ENCODE peak calls at places on chromosomes 4 and X, in eight cellular contexts. U, B, V, Q, E, W, R and F are unnamed samples.

GRCh38 chr4:4687935-4688727 is 146.3 kb upstream of the STX18 start:
- DNase-seq in U (no peak), B (no peak), V (no peak), Q (no peak), E (no peak), W (no peak), R (no peak), F (no peak)

GRCh38 chr4:27360651-27361347 is 500.2 kb downstream of the STIM2 start:
- DNase-seq in U (peak), B (no peak), V (no peak), Q (peak), E (peak), W (peak), R (no peak), F (no peak)

GRCh38 chrX:68894513-68895338 is 65.9 kb downstream of the EFNB1 start:
- DNase-seq in U (peak), B (no peak), V (no peak), Q (peak), E (peak), W (peak), R (no peak), F (peak)

GRCh38 chrX:149829751-149830191 is 48.0 kb downstream of the MAGEA9 start:
- DNase-seq in U (peak), B (no peak), V (no peak), Q (peak), E (peak), W (peak), R (peak), F (no peak)

GRCh38 chr4:78691971-78692814 is 84.0 kb upstream of the BMP2K start:
- DNase-seq in U (no peak), B (no peak), V (no peak), Q (no peak), E (peak), W (peak), R (no peak), F (no peak)

GRCh38 chr4:22463179-22463578 is 52.7 kb downstream of the ADGRA3 start:
- DNase-seq in U (no peak), B (no peak), V (peak), Q (no peak), E (no peak), W (no peak), R (no peak), F (no peak)

GRCh38 chr4:3366893-3367775 is 74.3 kb downstream of the RGS12 start:
- DNase-seq in U (no peak), B (peak), V (no peak), Q (peak), E (no peak), W (no peak), R (no peak), F (no peak)

GRCh38 chr4:108833041-108833440 is 70.2 kb upstream of the ETNPPL start:
- DNase-seq in U (no peak), B (no peak), V (no peak), Q (peak), E (no peak), W (no peak), R (no peak), F (no peak)

GRCh38 chr4:5746829-5747745 is 36.1 kb downstream of the EVC start:
- DNase-seq in U (no peak), B (peak), V (no peak), Q (peak), E (peak), W (peak), R (no peak), F (no peak)

GRCh38 chr4:60365176-60365575 is 835.0 kb upstream of the ADGRL3 start:
- DNase-seq in U (no peak), B (no peak), V (no peak), Q (no peak), E (no peak), W (no peak), R (no peak), F (no peak)

GRCh38 chrX:149006235-149006634 is 498.9 kb downstream of the IDS start:
- DNase-seq in U (no peak), B (no peak), V (no peak), Q (no peak), E (no peak), W (no peak), R (no peak), F (no peak)

GRCh38 chr4:99790796-99791617 is 25.6 kb upstream of the DAPP1 start:
- DNase-seq in U (no peak), B (no peak), V (peak), Q (peak), E (peak), W (no peak), R (no peak), F (no peak)

GRCh38 chrX:119667111-119667928 is 25.6 kb downstream of the SEPTIN6 start:
- DNase-seq in U (no peak), B (no peak), V (no peak), Q (no peak), E (no peak), W (no peak), R (no peak), F (no peak)

GRCh38 chr4:55410431-55410830 is 14.7 kb downstream of the TMEM165 start:
- DNase-seq in U (no peak), B (no peak), V (no peak), Q (no peak), E (no peak), W (no peak), R (no peak), F (no peak)

GRCh38 chr4:15444879-15445576 is 17.2 kb downstream of the C1QTNF7 start:
- DNase-seq in U (no peak), B (no peak), V (no peak), Q (no peak), E (no peak), W (no peak), R (no peak), F (no peak)

GRCh38 chr4:25180524-25181131 is 20.4 kb upstream of the SEPSECS start:
- DNase-seq in U (peak), B (no peak), V (peak), Q (peak), E (peak), W (peak), R (peak), F (no peak)

GRCh38 chr4:47498899-47499298 is 13.8 kb downstream of the ATP10D start:
- DNase-seq in U (no peak), B (no peak), V (no peak), Q (no peak), E (no peak), W (no peak), R (no peak), F (no peak)

GRCh38 chr4:47505666-47506065 is 20.6 kb downstream of the ATP10D start:
- DNase-seq in U (no peak), B (no peak), V (no peak), Q (peak), E (no peak), W (peak), R (no peak), F (no peak)

GRCh38 chr4:47494124-47494430 is 9.0 kb downstream of the ATP10D start:
- DNase-seq in U (no peak), B (no peak), V (no peak), Q (no peak), E (no peak), W (no peak), R (no peak), F (no peak)

GRCh38 chr4:47500776-47501175 is 15.7 kb downstream of the ATP10D start:
- DNase-seq in U (no peak), B (no peak), V (no peak), Q (no peak), E (no peak), W (no peak), R (no peak), F (no peak)

DNA sequence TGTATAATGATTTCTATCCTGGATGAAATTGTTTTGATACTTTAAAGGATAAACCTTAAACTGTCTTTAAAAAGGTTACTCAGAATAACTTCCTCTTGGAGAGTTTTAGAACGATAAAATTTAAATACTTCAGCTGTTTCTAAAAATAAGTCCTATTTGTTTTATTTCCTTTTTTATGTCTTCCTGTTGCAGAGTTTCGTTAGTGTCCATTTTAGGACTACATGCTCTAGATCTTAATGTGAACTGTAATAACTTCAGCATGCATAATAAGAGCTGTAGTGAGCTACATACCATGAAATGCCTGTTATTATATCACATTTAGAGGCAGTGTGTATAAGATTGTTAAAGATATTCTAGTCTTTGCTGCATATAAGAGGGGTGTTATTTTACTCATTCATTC is 14.6 kb downstream of the ATP10D start:
- DNase-seq in U (no peak), B (no peak), V (no peak), Q (no peak), E (no peak), W (no peak), R (no peak), F (no peak)
- H3K4me3 ChIP-seq in U (no peak), B (no peak), V (no peak), Q (no peak), E (no peak), W (no peak), R (no peak), F (no peak)

GRCh38 chrX:155262970-155263754 is 1.1 kb downstream of the RAB39B start:
- DNase-seq in U (no peak), B (no peak), V (no peak), Q (no peak), E (no peak), W (peak), R (no peak), F (no peak)
- H3K4me3 ChIP-seq in U (no peak), B (no peak), V (peak), Q (no peak), E (no peak), W (peak), R (peak), F (peak)

GRCh38 chrX:29477878-29478277 is 737.5 kb upstream of the MAGEB2 start:
- DNase-seq in U (no peak), B (no peak), V (no peak), Q (no peak), E (no peak), W (no peak), R (no peak), F (no peak)

DNA sequence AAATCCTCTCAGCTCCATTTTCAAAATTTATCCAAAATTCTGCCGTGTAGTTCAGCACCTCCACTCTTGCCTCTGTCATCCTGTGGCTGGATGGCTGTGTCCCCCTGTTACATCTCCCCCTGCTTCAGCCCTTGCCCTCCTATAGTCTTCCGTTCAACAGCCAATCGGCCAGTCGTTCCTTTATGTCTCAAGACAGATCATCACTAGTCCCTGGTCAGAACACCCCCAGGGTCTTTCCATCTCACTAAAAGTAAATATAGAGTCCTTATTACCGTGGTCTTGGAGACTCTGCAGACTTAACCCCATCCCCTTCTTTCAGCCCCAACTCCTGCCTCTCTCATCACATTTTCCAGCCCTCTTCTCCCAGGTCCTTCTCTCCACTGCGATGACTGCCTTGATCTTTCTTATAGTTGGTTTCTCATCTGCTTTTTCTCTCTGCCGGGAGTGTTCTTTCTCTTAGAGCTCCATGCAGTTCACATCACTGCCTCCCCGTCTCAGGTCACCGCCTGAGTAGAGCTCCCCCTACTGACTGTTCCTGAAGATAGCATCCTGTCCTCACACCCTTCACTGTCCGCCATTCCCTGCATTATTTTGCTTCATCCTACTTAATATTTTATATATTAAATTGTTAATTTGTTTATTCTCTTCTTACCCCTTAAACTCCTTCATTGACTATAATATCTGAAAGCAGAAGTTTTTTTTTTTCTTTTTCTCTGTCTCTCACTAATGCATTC is 736.9 kb upstream of the MAGEB2 start:
- DNase-seq in U (peak), B (no peak), V (peak), Q (peak), E (peak), W (peak), R (peak), F (no peak)
- H3K4me3 ChIP-seq in U (no peak), B (no peak), V (no peak), Q (peak), E (peak), W (no peak), R (peak), F (no peak)

DNA sequence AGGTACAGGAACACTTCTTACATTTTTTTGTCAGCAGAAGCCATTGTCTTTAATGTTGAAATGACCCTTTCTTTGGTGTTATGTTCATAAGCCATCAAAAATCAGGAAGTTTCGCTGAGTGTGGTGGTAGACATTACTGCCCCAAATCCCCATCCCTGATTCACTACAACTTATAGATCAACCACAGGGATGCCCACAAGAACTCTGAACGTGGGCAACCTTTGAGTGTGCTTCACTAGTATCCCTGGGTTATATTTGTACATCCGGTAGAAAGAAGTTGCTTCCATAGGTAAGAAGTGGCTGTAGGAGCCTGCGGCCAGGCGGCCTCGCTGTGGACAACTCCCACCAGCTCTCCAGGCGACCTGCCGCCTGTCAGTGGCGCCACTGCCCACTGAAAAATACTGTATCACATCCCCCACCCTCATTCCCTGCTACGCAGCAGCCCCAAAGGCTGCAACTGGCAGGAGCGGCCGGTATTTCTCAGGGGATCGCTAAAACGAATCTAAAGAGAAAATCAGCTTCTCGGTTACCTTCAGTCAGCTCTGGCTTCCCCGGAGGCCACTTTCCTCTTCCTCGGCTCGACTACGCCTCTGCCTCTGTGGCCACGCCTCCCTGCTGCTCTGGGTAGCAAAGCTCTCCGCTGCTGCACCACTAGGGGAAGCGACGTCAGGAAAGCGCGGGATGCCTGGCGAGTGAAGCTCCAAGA is 13.9 kb upstream of the ETDC start:
- DNase-seq in U (peak), B (no peak), V (peak), Q (peak), E (peak), W (no peak), R (peak), F (no peak)
- H3K4me3 ChIP-seq in U (peak), B (peak), V (peak), Q (peak), E (peak), W (no peak), R (peak), F (peak)

DNA sequence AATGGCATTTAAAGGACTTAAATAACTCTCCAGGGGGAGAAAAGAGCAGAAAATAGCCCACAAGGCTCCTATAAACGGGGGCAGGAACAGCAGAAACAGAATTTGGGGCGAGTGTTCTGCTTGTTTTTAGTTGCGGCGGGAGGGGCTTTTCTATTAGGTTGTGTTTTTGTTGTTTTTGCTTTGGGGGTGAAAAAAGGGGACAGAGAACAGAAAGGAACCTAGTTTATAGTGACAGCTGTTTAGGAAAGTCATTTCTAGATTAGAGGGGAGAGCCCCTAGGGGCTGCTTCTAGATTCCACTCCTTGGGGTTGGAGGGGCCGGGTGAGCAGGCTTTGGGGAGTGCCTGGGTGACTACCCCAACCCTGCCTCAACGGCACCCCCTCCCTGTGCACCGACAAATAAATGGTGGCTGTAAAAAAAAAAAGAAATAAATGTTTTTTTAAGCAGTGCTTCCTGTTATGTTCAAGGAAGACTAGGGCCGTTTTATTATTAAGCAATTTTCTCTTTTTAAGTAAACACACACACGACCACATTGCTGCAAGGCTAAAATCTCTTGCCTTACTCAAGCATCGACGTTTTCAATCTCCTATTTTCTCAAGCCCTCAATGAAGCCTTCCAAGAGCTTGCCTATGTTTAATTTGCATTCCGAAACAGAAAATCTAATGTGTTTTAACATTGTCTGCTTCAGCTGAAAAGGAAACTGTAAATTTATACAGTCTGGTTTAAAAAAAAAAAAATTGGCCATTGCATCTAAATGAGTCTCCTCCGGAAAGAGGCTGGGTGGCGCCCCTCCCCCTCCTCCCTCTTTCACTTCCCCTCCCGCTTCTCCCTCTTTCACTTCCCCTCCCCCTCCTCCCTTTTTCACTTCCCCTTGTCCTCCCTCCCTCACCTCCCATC is 123.3 kb upstream of the TBL1X start:
- DNase-seq in U (peak), B (no peak), V (peak), Q (peak), E (peak), W (peak), R (no peak), F (no peak)
- H3K4me3 ChIP-seq in U (no peak), B (peak), V (peak), Q (peak), E (no peak), W (peak), R (no peak), F (peak)

GRCh38 chr4:17665346-17665745 is 50.9 kb downstream of the MED28 start:
- DNase-seq in U (no peak), B (no peak), V (no peak), Q (no peak), E (no peak), W (no peak), R (no peak), F (no peak)
- H3K4me3 ChIP-seq in U (no peak), B (no peak), V (no peak), Q (no peak), E (no peak), W (no peak), R (no peak), F (no peak)

DNA sequence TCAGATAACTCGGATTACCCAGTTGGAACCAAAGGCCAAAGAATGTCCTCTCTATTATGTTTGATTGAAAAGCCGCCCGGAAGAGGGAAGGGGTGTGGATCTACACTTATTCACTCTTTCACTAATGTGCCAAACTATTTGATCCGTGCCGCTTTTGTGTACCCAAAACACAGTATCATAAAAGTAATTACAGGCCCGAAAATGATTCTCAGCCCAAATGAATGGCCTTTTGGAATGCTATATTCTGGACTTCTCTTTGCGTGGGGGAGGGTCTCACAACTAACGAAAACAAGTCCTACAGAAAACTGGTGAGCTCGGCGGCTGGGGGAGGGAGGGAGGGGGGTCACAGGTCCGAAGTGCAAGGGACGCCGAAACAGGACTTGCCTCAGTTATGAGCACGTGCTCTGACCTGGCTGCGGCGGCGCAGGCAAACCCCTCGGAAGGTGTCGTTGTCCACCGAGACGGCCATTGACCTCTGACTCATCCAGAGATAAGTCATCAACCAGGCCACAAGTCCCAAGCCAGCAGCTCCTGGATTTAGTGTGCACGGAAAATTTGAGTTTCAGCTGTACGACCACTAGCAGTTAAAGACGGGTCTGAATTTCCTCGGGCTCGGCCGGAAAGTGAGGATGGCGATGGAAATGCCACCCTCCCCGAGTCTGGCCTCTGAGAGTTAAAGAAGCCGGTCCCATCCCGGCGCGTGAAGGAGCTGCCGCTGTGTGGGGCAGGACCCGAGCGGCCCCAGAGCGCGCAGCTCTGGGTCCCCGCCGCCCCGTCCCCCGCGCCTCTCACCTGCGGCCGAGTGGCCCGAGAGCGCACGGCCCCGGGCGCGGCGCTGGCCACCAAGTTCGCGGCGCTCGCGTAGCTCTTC is 721 bp downstream of the SH3D19 start:
- DNase-seq in U (peak), B (peak), V (peak), Q (peak), E (peak), W (peak), R (no peak), F (no peak)
- H3K4me3 ChIP-seq in U (peak), B (peak), V (peak), Q (peak), E (peak), W (peak), R (no peak), F (peak)

GRCh38 chrX:136639506-136640176 is 8.3 kb upstream of the CD40LG start:
- DNase-seq in U (no peak), B (no peak), V (no peak), Q (peak), E (peak), W (peak), R (no peak), F (no peak)
- H3K4me3 ChIP-seq in U (no peak), B (no peak), V (no peak), Q (no peak), E (no peak), W (no peak), R (no peak), F (no peak)

DNA sequence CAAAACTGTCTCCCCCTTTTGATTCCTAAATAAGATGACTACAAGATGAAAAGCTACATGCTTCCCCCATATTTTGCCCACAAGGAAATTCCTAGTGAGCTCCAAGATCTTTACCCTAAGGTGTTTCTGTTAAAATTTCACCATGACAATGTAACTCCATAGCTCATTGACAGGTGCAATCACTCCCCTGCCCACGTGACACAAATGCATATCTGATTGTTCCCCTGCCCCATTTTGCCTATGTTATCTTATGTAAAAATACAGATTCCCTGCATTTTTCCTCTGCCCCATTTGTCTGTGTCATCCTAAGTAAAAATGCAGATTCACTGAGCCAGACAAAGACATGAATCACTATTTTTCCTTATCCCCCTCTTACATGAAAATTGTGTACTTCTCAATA is 66.7 kb downstream of the GPRASP3 start:
- DNase-seq in U (no peak), B (no peak), V (no peak), Q (no peak), E (no peak), W (no peak), R (no peak), F (no peak)
- H3K4me3 ChIP-seq in U (no peak), B (no peak), V (no peak), Q (no peak), E (no peak), W (no peak), R (no peak), F (no peak)